ENCODE peak calls at places on chromosomes 7 and 10, in ten cellular contexts. I is tibial nerve, N is cardiac fibroblast, K is fibroblast of lung, F is MM.1S, R is fibroblast of pulmonary artery, U is astrocyte of the cerebellum, O is kidney epithelial cell, D is tibial artery, E is upper lobe of right lung. S is an unnamed sample.

GRCh38 chr10:7797582-7797981 is 9.6 kb downstream of the ATP5F1C start:
- DNase-seq in I (no peak), N (peak), K (peak), F (no peak), R (peak), U (peak), O (peak), D (no peak), E (no peak), S (peak)

GRCh38 chr7:135186841-135187253 is 16.3 kb upstream of the CYREN start:
- DNase-seq in I (no peak), N (no peak), K (no peak), F (no peak), R (no peak), U (no peak), O (no peak), D (peak), E (no peak), S (no peak)

GRCh38 chr10:69225681-69226080 is 5.5 kb downstream of the HKDC1 start:
- DNase-seq in I (no peak), N (no peak), K (no peak), F (no peak), R (no peak), U (no peak), O (no peak), D (no peak), E (no peak), S (no peak)

GRCh38 chr10:110725809-110726641 is 81.9 kb downstream of the RBM20 start:
- DNase-seq in I (no peak), N (peak), K (no peak), F (peak), R (peak), U (no peak), O (no peak), D (no peak), E (no peak), S (peak)

GRCh38 chr10:6498771-6499170 is 81.3 kb downstream of the PRKCQ start:
- DNase-seq in I (no peak), N (no peak), K (no peak), F (peak), R (no peak), U (no peak), O (no peak), D (no peak), E (no peak), S (no peak)

GRCh38 chr7:150875791-150876190 is 23.5 kb downstream of the AOC1 start:
- DNase-seq in I (no peak), N (no peak), K (no peak), F (peak), R (no peak), U (no peak), O (no peak), D (no peak), E (no peak), S (no peak)

GRCh38 chr10:131127122-131127589 is 184.4 kb downstream of the TCERG1L start:
- DNase-seq in I (no peak), N (no peak), K (no peak), F (no peak), R (no peak), U (no peak), O (no peak), D (no peak), E (no peak), S (no peak)

GRCh38 chr10:62694537-62695126 is 109.9 kb upstream of the ADO start:
- DNase-seq in I (no peak), N (no peak), K (no peak), F (no peak), R (no peak), U (no peak), O (no peak), D (no peak), E (no peak), S (no peak)

GRCh38 chr10:33661580-33662269 is 327.3 kb upstream of the NRP1 start:
- DNase-seq in I (peak), N (peak), K (no peak), F (no peak), R (peak), U (peak), O (no peak), D (peak), E (peak), S (peak)

GRCh38 chr7:30922596-30922995 is 10.9 kb downstream of the AQP1 start:
- DNase-seq in I (peak), N (no peak), K (no peak), F (no peak), R (no peak), U (no peak), O (no peak), D (peak), E (peak), S (no peak)

GRCh38 chr7:133675510-133676218 is 422.8 kb downstream of the EXOC4 start:
- DNase-seq in I (no peak), N (peak), K (no peak), F (no peak), R (no peak), U (no peak), O (no peak), D (no peak), E (no peak), S (no peak)

GRCh38 chr10:106038246-106038645 is 1126.3 kb downstream of the SORCS1 start:
- DNase-seq in I (no peak), N (peak), K (no peak), F (no peak), R (peak), U (no peak), O (no peak), D (no peak), E (no peak), S (peak)

GRCh38 chr10:51074238-51075028 is at the start of gene PRKG1:
- DNase-seq in I (peak), N (peak), K (peak), F (peak), R (peak), U (peak), O (peak), D (peak), E (peak), S (peak)

GRCh38 chr10:35526775-35527174 is 78.4 kb upstream of the GJD4 start:
- DNase-seq in I (no peak), N (no peak), K (no peak), F (no peak), R (no peak), U (no peak), O (no peak), D (no peak), E (no peak), S (no peak)

GRCh38 chr7:44289341-44290249 is 35.8 kb downstream of the CAMK2B start:
- DNase-seq in I (peak), N (no peak), K (no peak), F (no peak), R (peak), U (no peak), O (no peak), D (peak), E (peak), S (no peak)

GRCh38 chr10:104824378-104825006 is 183.4 kb downstream of the SORCS3 start:
- DNase-seq in I (no peak), N (peak), K (peak), F (peak), R (peak), U (peak), O (no peak), D (no peak), E (no peak), S (peak)

GRCh38 chr10:1070939-1071338 is 14.8 kb downstream of the WDR37 start:
- DNase-seq in I (no peak), N (peak), K (peak), F (no peak), R (peak), U (no peak), O (no peak), D (no peak), E (no peak), S (peak)

GRCh38 chr10:129693382-129693781 is 226.3 kb downstream of the MGMT start:
- DNase-seq in I (no peak), N (no peak), K (no peak), F (no peak), R (no peak), U (no peak), O (no peak), D (no peak), E (no peak), S (no peak)

GRCh38 chr7:100065452-100066186 is 15.9 kb downstream of the ZNF3 start:
- DNase-seq in I (no peak), N (peak), K (peak), F (no peak), R (peak), U (peak), O (no peak), D (no peak), E (no peak), S (peak)

GRCh38 chr7:75716992-75717626 is 21.6 kb downstream of the HIP1 start:
- DNase-seq in I (no peak), N (peak), K (peak), F (no peak), R (peak), U (no peak), O (no peak), D (no peak), E (no peak), S (peak)

GRCh38 chr7:104627516-104627915 is 299.1 kb downstream of the LHFPL3 start:
- DNase-seq in I (no peak), N (peak), K (peak), F (peak), R (peak), U (peak), O (no peak), D (no peak), E (no peak), S (peak)

GRCh38 chr7:135924302-135924701 is 52.9 kb downstream of the MTPN start:
- DNase-seq in I (no peak), N (no peak), K (no peak), F (no peak), R (no peak), U (no peak), O (no peak), D (no peak), E (no peak), S (no peak)

GRCh38 chr7:97024209-97025129 is at the start of gene DLX5:
- DNase-seq in I (no peak), N (peak), K (peak), F (no peak), R (no peak), U (no peak), O (no peak), D (no peak), E (no peak), S (no peak)

GRCh38 chr7:75658369-75658768 is 80.4 kb downstream of the HIP1 start:
- DNase-seq in I (no peak), N (peak), K (peak), F (no peak), R (no peak), U (no peak), O (no peak), D (peak), E (no peak), S (no peak)

GRCh38 chr10:91061608-91062007 is 140.7 kb upstream of the ANKRD1 start:
- DNase-seq in I (no peak), N (no peak), K (peak), F (no peak), R (no peak), U (no peak), O (no peak), D (no peak), E (no peak), S (peak)

GRCh38 chr10:132141076-132141475 is 45.7 kb upstream of the DPYSL4 start:
- DNase-seq in I (no peak), N (no peak), K (no peak), F (no peak), R (no peak), U (no peak), O (no peak), D (peak), E (peak), S (no peak)

GRCh38 chr10:49379596-49380410 is 16.1 kb downstream of the DRGX start:
- DNase-seq in I (no peak), N (peak), K (no peak), F (no peak), R (no peak), U (no peak), O (no peak), D (no peak), E (no peak), S (peak)

GRCh38 chr7:131471605-131472004 is 84.8 kb downstream of the PODXL start:
- DNase-seq in I (no peak), N (no peak), K (no peak), F (no peak), R (no peak), U (no peak), O (no peak), D (no peak), E (no peak), S (peak)

GRCh38 chr10:78203915-78204818 is 170.5 kb downstream of the RPS24 start:
- DNase-seq in I (no peak), N (no peak), K (no peak), F (no peak), R (peak), U (no peak), O (no peak), D (peak), E (no peak), S (no peak)

GRCh38 chr7:77327932-77328628 is 88.1 kb downstream of the GSAP start:
- DNase-seq in I (no peak), N (no peak), K (no peak), F (no peak), R (no peak), U (peak), O (no peak), D (no peak), E (no peak), S (no peak)

GRCh38 chr7:30329706-30330105 is 45.3 kb downstream of the ZNRF2 start:
- DNase-seq in I (no peak), N (no peak), K (no peak), F (no peak), R (no peak), U (no peak), O (no peak), D (no peak), E (no peak), S (no peak)

GRCh38 chr7:3242398-3242972 is 58.6 kb upstream of the SDK1 start:
- DNase-seq in I (no peak), N (no peak), K (no peak), F (no peak), R (no peak), U (no peak), O (no peak), D (no peak), E (no peak), S (no peak)

GRCh38 chr10:43114743-43115611 is 23.3 kb upstream of the CSGALNACT2 start:
- DNase-seq in I (no peak), N (peak), K (no peak), F (no peak), R (no peak), U (no peak), O (no peak), D (no peak), E (peak), S (no peak)

GRCh38 chr7:67754651-67755050 is 758.0 kb downstream of the TYW1 start:
- DNase-seq in I (no peak), N (no peak), K (no peak), F (no peak), R (peak), U (no peak), O (no peak), D (no peak), E (no peak), S (no peak)

GRCh38 chr10:44949127-44949802 is 10.3 kb upstream of the RASSF4 start:
- DNase-seq in I (no peak), N (no peak), K (no peak), F (no peak), R (no peak), U (no peak), O (no peak), D (peak), E (no peak), S (no peak)

GRCh38 chr7:95509199-95509598 is 23.5 kb downstream of the ASB4 start:
- DNase-seq in I (no peak), N (peak), K (peak), F (no peak), R (peak), U (peak), O (peak), D (no peak), E (no peak), S (peak)

GRCh38 chr10:4943821-4944220 is 19.4 kb upstream of the AKR1C1 start:
- DNase-seq in I (no peak), N (peak), K (no peak), F (no peak), R (no peak), U (no peak), O (no peak), D (no peak), E (no peak), S (no peak)

GRCh38 chr10:110129490-110129889 is 77.9 kb upstream of the MXI1 start:
- DNase-seq in I (no peak), N (no peak), K (no peak), F (peak), R (no peak), U (no peak), O (no peak), D (no peak), E (no peak), S (no peak)

GRCh38 chr10:68331455-68332258 is at the start of gene HNRNPH3:
- DNase-seq in I (peak), N (peak), K (peak), F (peak), R (peak), U (peak), O (peak), D (peak), E (peak), S (peak)

DNA sequence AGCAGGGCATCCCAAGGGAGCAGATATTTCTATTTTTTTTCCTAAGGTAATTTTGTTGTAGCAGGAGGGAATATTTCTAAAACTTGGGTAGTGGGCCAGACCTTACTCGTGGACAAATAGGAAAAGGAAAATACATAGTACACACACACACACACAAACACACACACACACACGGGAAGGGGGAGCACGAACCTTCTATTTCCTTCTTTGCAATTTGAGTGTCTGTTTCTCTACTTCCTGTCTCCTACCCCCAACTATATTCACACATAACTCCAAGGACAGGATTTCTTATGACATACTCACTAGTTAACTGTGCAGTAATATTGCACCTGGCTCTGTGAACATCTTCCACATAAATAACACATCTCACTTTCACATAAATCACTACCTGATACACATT is 4.4 kb downstream of the LDB1 start:
- DNase-seq in I (no peak), N (no peak), K (no peak), F (no peak), R (no peak), U (no peak), O (no peak), D (no peak), E (no peak), S (no peak)
- H3K4me3 ChIP-seq in I (no peak), N (no peak), K (no peak), F (no peak), R (peak), U (no peak), O (no peak), D (no peak), E (peak), S (peak)

GRCh38 chr7:143321734-143322133 is 5.8 kb downstream of the CLCN1 start:
- DNase-seq in I (no peak), N (peak), K (no peak), F (no peak), R (no peak), U (no peak), O (no peak), D (no peak), E (no peak), S (no peak)
- TF ChIP-seq CTCF in I (no peak), N (peak), K (no peak), F (peak), R (no peak), U (no peak), O (no peak), D (no peak), E (no peak), S (peak)

GRCh38 chr7:107321611-107322010 is 148.2 kb upstream of the GPR22 start:
- DNase-seq in I (no peak), N (no peak), K (no peak), F (no peak), R (no peak), U (no peak), O (no peak), D (no peak), E (no peak), S (no peak)

GRCh38 chr7:107322015-107322414 is 147.8 kb upstream of the GPR22 start:
- DNase-seq in I (no peak), N (no peak), K (no peak), F (no peak), R (no peak), U (no peak), O (no peak), D (no peak), E (no peak), S (no peak)

GRCh38 chr7:107318523-107319160 is 149.8 kb downstream of the HBP1 start:
- DNase-seq in I (no peak), N (peak), K (peak), F (no peak), R (peak), U (no peak), O (no peak), D (no peak), E (no peak), S (peak)

GRCh38 chr7:107315821-107316220 is 147.0 kb downstream of the HBP1 start:
- DNase-seq in I (no peak), N (no peak), K (no peak), F (no peak), R (no peak), U (no peak), O (no peak), D (no peak), E (no peak), S (no peak)

DNA sequence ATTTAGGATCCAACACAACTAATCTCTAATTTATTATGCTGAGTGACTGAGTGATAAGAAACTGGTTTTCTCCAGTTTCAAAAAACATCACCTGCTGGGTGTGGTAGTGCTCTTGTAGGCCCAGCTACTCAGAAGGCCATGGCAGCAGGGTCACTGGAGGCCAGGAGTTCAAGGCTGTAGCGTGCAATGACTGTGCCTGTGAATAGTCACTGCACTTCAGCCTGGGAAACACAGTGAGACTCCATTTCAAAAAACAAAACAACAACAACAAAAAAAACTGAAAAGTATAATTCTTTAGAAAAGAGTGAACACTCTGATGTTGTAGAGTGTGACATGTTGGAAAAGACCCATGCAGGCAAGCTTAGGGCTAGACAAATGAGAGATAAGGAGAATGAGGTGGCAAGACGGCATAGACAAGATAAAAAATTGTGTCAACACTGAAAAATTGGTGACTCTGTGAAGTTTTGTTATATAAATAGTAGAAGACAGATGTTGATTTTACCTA is 150.1 kb upstream of the GPR22 start:
- DNase-seq in I (no peak), N (no peak), K (no peak), F (no peak), R (no peak), U (no peak), O (no peak), D (no peak), E (no peak), S (no peak)
- H3K4me3 ChIP-seq in I (no peak), N (no peak), K (no peak), F (no peak), R (no peak), U (no peak), O (no peak), D (no peak), E (no peak), S (no peak)

DNA sequence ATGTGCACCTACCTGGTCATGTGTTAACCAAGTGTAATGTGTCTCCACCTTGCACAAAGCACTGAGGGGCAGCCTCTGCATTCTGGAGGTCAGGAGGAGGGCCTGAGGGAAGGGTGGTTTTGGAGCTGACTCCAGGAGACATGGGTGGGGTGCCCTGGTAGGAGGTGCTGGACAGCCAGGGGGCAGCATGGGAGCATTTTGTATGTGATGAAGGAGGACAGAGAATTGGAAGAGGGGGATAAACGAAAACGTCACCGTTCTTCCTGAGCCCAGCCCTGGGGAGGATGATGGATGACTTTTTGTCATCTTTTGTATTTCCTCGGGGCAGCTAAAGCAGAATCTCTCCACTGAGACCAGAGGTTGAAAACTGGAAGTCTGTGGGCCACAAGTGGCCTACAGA is 242.3 kb downstream of the VTI1A start:
- DNase-seq in I (no peak), N (peak), K (peak), F (no peak), R (peak), U (no peak), O (no peak), D (peak), E (no peak), S (peak)
- TF ChIP-seq CTCF in I (no peak), N (peak), K (peak), F (no peak), R (peak), U (peak), O (peak), D (peak), E (peak), S (peak)

DNA sequence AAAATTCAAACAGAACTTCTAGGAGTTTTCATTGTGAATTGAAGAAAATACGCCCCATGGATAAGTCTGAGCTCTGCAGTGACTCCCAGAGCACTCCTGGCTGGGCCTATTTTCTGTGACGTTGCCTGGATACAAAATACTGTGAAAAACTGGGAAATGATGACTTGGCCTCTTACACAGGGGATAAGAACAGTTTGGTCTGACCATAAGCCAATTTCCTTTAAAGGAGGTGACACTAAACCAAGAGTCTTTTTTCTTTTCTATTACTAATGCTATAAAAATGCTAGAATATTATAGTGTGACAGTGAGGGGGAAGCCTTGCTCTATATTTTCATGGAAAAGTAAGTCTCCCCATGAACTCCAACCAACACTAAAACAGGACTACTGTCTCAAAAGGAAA is 45.6 kb downstream of the MYOF start:
- DNase-seq in I (peak), N (peak), K (peak), F (no peak), R (peak), U (peak), O (peak), D (peak), E (no peak), S (peak)
- H3K4me3 ChIP-seq in I (no peak), N (peak), K (peak), F (no peak), R (peak), U (peak), O (no peak), D (no peak), E (peak), S (no peak)

S was measured in choroid plexus epithelial cell.